ENCODE peak calls at places on chromosomes 3 and 15, in nine cellular contexts. R is heart right ventricle; L is Peyer's patch; W is lung; H is CD8-positive, alpha-beta T cell; K is left ventricle myocardium inferior; J is IMR-90; Q is kidney; C is sigmoid colon. T is an unnamed sample.

GRCh38 chr3:62233065-62233464 is 140.3 kb downstream of the FEZF2 start:
- DNase-seq in R (no peak), L (no peak), W (no peak), H (no peak), K (no peak), J (no peak), Q (no peak), C (no peak), T (no peak)

GRCh38 chr3:115233021-115233420 is 85.9 kb upstream of the ZBTB20 start:
- DNase-seq in R (no peak), L (no peak), W (no peak), H (no peak), K (no peak), J (peak), Q (no peak), C (no peak), T (no peak)

GRCh38 chr3:132657869-132658747 is 1.5 kb downstream of the ACAD11 start:
- DNase-seq in R (no peak), L (no peak), W (no peak), H (no peak), K (no peak), J (no peak), Q (no peak), C (no peak), T (no peak)

GRCh38 chr15:60585743-60586708 is 107.1 kb upstream of the ICE2 start:
- DNase-seq in R (no peak), L (peak), W (peak), H (no peak), K (no peak), J (peak), Q (no peak), C (no peak), T (peak)

GRCh38 chr15:33068007-33068441 is 126.5 kb downstream of the FMN1 start:
- DNase-seq in R (peak), L (peak), W (peak), H (no peak), K (peak), J (no peak), Q (peak), C (peak), T (peak)

GRCh38 chr3:50354186-50354764 is 3.6 kb downstream of the CYB561D2 start:
- DNase-seq in R (no peak), L (no peak), W (no peak), H (no peak), K (no peak), J (no peak), Q (no peak), C (no peak), T (no peak)

GRCh38 chr15:75024102-75024636 is 779 bp downstream of the PPCDC start:
- DNase-seq in R (no peak), L (no peak), W (no peak), H (no peak), K (no peak), J (peak), Q (no peak), C (no peak), T (peak)

GRCh38 chr3:118036215-118036614 is 998.4 kb downstream of the IGSF11 start:
- DNase-seq in R (no peak), L (no peak), W (no peak), H (no peak), K (no peak), J (no peak), Q (no peak), C (no peak), T (no peak)

GRCh38 chr3:143070977-143071551 is 48.5 kb upstream of the CHST2 start:
- DNase-seq in R (no peak), L (no peak), W (no peak), H (no peak), K (no peak), J (peak), Q (no peak), C (no peak), T (peak)
- TF ChIP-seq CTCF in R (no peak), L (no peak), W (no peak), H (no peak), K (no peak), J (peak), Q (no peak), C (no peak), T (no peak)

GRCh38 chr3:71110531-71111222 is 472.9 kb downstream of the FOXP1 start:
- DNase-seq in R (no peak), L (no peak), W (no peak), H (no peak), K (no peak), J (no peak), Q (no peak), C (no peak), T (no peak)

GRCh38 chr3:71114610-71115009 is 468.9 kb downstream of the FOXP1 start:
- DNase-seq in R (no peak), L (no peak), W (no peak), H (no peak), K (no peak), J (no peak), Q (no peak), C (no peak), T (no peak)

GRCh38 chr3:71109977-71110285 is 473.6 kb downstream of the FOXP1 start:
- DNase-seq in R (no peak), L (no peak), W (no peak), H (no peak), K (no peak), J (no peak), Q (no peak), C (no peak), T (no peak)

GRCh38 chr3:71111784-71112440 is 471.6 kb downstream of the FOXP1 start:
- DNase-seq in R (no peak), L (no peak), W (no peak), H (no peak), K (no peak), J (peak), Q (no peak), C (no peak), T (peak)

DNA sequence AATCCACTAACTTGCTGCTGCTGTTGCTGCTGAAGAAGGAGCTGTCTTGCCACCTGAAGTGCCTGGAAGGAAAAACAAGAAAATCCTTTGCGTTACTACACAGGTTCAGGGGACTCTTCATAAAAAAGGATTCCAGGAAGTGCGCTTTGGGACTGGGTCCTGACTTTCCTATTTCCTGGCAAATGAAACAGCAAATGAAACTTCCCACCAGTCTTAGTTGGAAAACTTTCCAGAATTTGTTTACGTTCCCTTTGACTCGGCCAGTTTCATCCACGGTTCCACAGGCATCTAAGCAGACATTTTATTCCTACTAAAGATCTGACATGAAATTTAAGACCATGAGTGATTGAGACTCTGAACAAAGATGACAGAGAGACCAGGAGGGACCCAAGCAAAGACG is 471.0 kb downstream of the FOXP1 start:
- DNase-seq in R (no peak), L (no peak), W (no peak), H (no peak), K (no peak), J (peak), Q (no peak), C (no peak), T (no peak)
- H3K27ac ChIP-seq in R (peak), L (no peak), W (peak), H (no peak), K (peak), J (peak), Q (no peak), C (peak), T (no peak)

GRCh38 chr15:56292546-56293316 is 49.1 kb upstream of the RFX7 start:
- DNase-seq in R (no peak), L (no peak), W (no peak), H (no peak), K (no peak), J (no peak), Q (no peak), C (no peak), T (no peak)

GRCh38 chr15:56291741-56292140 is 48.1 kb upstream of the RFX7 start:
- DNase-seq in R (no peak), L (no peak), W (no peak), H (no peak), K (no peak), J (no peak), Q (no peak), C (no peak), T (no peak)

GRCh38 chr15:56298723-56299122 is 55.0 kb upstream of the RFX7 start:
- DNase-seq in R (no peak), L (no peak), W (no peak), H (no peak), K (no peak), J (no peak), Q (no peak), C (no peak), T (no peak)

GRCh38 chr15:56293495-56294292 is 50.0 kb upstream of the RFX7 start:
- DNase-seq in R (no peak), L (no peak), W (no peak), H (no peak), K (no peak), J (no peak), Q (no peak), C (no peak), T (no peak)

GRCh38 chr15:56295433-56295832 is 51.8 kb upstream of the RFX7 start:
- DNase-seq in R (no peak), L (no peak), W (no peak), H (no peak), K (no peak), J (no peak), Q (no peak), C (no peak), T (no peak)
- TF ChIP-seq CTCF in R (no peak), L (no peak), W (no peak), H (no peak), K (no peak), J (no peak), Q (no peak), C (no peak), T (no peak)

GRCh38 chr3:168121175-168121853 is 25.6 kb upstream of the GOLIM4 start:
- DNase-seq in R (peak), L (no peak), W (no peak), H (no peak), K (peak), J (peak), Q (no peak), C (peak), T (no peak)
- H3K27ac ChIP-seq in R (peak), L (no peak), W (peak), H (no peak), K (peak), J (no peak), Q (no peak), C (no peak), T (no peak)

GRCh38 chr3:158775001-158775400 is 26.9 kb upstream of the MFSD1 start:
- DNase-seq in R (no peak), L (no peak), W (no peak), H (no peak), K (no peak), J (no peak), Q (no peak), C (no peak), T (no peak)
- TF ChIP-seq CTCF in R (no peak), L (no peak), W (no peak), H (no peak), K (no peak), J (no peak), Q (no peak), C (no peak), T (no peak)

DNA sequence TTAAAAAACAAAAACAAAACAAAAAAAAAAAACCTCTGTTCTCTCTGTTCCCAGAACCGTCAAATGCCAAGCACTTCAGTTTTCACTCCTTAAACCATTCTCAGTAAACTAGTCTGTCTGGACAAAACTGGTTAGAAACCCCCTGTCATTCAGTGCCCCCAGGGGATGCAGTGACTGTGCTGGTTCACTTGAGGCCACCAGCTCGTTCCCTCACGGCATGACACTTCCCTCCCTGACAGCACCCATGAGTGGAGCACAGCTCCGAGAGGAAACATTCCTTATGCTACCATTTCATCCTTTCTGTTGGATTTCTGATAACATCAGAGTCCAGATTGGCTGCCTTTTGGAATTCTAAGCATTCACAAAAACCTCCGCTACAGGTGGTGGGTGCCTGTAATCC is 244.0 kb upstream of the TPM1 start:
- DNase-seq in R (no peak), L (no peak), W (no peak), H (no peak), K (no peak), J (no peak), Q (no peak), C (no peak), T (no peak)
- H3K27ac ChIP-seq in R (no peak), L (no peak), W (no peak), H (no peak), K (peak), J (no peak), Q (no peak), C (no peak), T (no peak)

DNA sequence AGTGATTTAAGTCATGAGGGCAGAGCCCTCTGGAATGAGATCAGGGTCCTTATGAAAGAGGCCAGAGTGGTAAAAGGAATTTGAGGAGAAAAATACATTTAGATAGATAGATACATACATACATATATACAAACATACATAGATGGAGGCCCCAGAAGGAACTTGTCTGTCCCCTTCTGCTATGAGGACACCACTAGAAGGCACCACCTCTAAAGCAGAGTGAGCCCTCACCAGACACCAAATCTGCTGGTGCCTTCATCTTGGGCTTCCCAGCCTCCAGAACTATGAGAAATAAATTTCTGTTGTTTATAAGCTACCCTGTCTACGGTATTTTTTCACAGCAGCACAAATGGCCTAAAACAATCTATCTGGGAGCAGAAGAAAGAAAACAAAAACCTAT is 7.9 kb downstream of the TBC1D2B start:
- DNase-seq in R (no peak), L (no peak), W (no peak), H (no peak), K (no peak), J (no peak), Q (no peak), C (no peak), T (no peak)
- TF ChIP-seq CTCF in R (no peak), L (no peak), W (no peak), H (no peak), K (no peak), J (no peak), Q (no peak), C (no peak), T (no peak)

GRCh38 chr15:57460208-57460816 is 84.0 kb downstream of the CGNL1 start:
- DNase-seq in R (no peak), L (no peak), W (no peak), H (no peak), K (no peak), J (no peak), Q (no peak), C (no peak), T (no peak)

GRCh38 chr15:57464480-57464879 is 88.2 kb downstream of the CGNL1 start:
- DNase-seq in R (no peak), L (no peak), W (no peak), H (no peak), K (no peak), J (no peak), Q (no peak), C (no peak), T (no peak)

GRCh38 chr15:57463360-57463759 is 87.1 kb downstream of the CGNL1 start:
- DNase-seq in R (no peak), L (no peak), W (no peak), H (no peak), K (no peak), J (no peak), Q (no peak), C (no peak), T (no peak)

GRCh38 chr15:57462391-57462790 is 86.1 kb downstream of the CGNL1 start:
- DNase-seq in R (no peak), L (no peak), W (no peak), H (no peak), K (no peak), J (peak), Q (no peak), C (no peak), T (peak)

DNA sequence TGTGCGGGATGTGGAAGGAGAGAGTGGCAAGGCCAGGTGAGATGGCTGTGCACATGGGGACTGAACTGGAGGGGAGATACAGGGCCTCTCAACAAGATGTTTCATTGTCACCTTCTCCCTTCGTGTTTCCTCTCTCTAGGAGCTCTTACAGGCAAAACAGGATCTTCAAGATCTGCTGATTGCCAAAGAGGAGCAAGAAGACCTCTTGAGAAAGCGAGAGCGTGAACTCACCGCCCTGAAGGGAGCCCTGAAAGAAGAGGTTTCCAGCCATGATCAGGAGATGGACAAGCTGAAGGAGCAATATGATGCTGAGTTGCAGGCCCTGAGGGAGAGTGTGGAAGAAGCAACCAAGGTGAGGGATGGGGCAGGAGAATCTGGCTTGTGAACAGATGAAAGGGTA is 85.2 kb downstream of the CGNL1 start:
- DNase-seq in R (no peak), L (no peak), W (no peak), H (no peak), K (no peak), J (no peak), Q (no peak), C (no peak), T (no peak)
- H3K27ac ChIP-seq in R (no peak), L (no peak), W (no peak), H (no peak), K (no peak), J (no peak), Q (no peak), C (no peak), T (no peak)